ENCODE peak calls at places on chromosomes 11 and 22, in six cellular contexts. M, N, H, J, Y and S are unnamed samples.

GRCh38 chr11:2303627-2304155 is 1.9 kb downstream of the TSPAN32 start:
- DNase-seq in M (peak), N (no peak), H (no peak), J (peak), Y (no peak), S (no peak)

GRCh38 chr11:125950696-125951645 is 5.1 kb downstream of the VSIG10L2 start:
- DNase-seq in M (no peak), N (no peak), H (no peak), J (no peak), Y (no peak), S (peak)

GRCh38 chr11:394034-394857 is at the start of gene PKP3:
- DNase-seq in M (no peak), N (no peak), H (no peak), J (peak), Y (no peak), S (no peak)

GRCh38 chr22:48254311-48254873 is 1491.9 kb downstream of the TBC1D22A start:
- DNase-seq in M (no peak), N (no peak), H (no peak), J (no peak), Y (no peak), S (no peak)

GRCh38 chr22:44940121-44940520 is 69.7 kb downstream of the PHF21B start:
- DNase-seq in M (no peak), N (no peak), H (no peak), J (no peak), Y (no peak), S (no peak)

GRCh38 chr11:102522332-102523207 is 8.0 kb downstream of the MMP7 start:
- DNase-seq in M (no peak), N (no peak), H (no peak), J (no peak), Y (no peak), S (no peak)

GRCh38 chr22:20431520-20432237 is 5.9 kb downstream of the SCARF2 start:
- DNase-seq in M (no peak), N (no peak), H (no peak), J (no peak), Y (no peak), S (no peak)

GRCh38 chr22:42863349-42863911 is 6.4 kb upstream of the ARFGAP3 start:
- DNase-seq in M (no peak), N (no peak), H (peak), J (no peak), Y (no peak), S (peak)

GRCh38 chr11:14973621-14974020 is 1.5 kb upstream of the CALCA start:
- DNase-seq in M (peak), N (no peak), H (no peak), J (no peak), Y (peak), S (no peak)

GRCh38 chr22:23521442-23522113 is 58.5 kb downstream of the IGLL1 start:
- DNase-seq in M (peak), N (peak), H (peak), J (peak), Y (peak), S (peak)

GRCh38 chr11:124793466-124794278 is 6.5 kb downstream of the MSANTD2 start:
- DNase-seq in M (peak), N (no peak), H (no peak), J (no peak), Y (peak), S (peak)

GRCh38 chr22:42932857-42933782 is 76.0 kb upstream of the ARFGAP3 start:
- DNase-seq in M (no peak), N (no peak), H (no peak), J (no peak), Y (no peak), S (no peak)

GRCh38 chr22:29270475-29271271 is 2.6 kb downstream of the EWSR1 start:
- DNase-seq in M (no peak), N (no peak), H (peak), J (no peak), Y (no peak), S (no peak)

GRCh38 chr11:130897262-130898182 is 18.8 kb downstream of the SNX19 start:
- DNase-seq in M (no peak), N (no peak), H (peak), J (peak), Y (no peak), S (peak)
- H3K4me3 ChIP-seq in M (no peak), N (no peak), H (no peak), J (no peak), Y (no peak), S (no peak)

DNA sequence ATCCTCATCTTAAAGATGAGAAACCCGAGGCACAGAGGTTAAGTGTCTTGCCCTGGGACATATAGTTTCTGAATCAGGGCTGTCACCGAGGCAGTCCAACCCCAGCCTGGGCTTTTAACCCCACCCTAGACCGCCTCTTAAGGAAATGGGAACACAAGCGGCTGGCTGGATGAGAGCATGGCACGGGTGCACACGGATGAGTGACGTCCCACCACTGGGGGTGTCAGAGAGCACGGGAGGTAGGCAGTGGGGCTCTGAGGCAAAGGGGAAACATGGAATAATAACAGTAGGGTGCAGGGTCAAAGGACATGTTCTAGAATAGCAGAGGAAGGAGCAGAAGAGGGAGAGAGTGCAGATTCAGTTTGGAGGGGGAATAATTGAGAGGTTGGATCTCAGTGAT is 22.3 kb downstream of the PPFIBP2 start:
- DNase-seq in M (peak), N (no peak), H (no peak), J (no peak), Y (no peak), S (no peak)
- H3K4me3 ChIP-seq in M (no peak), N (no peak), H (no peak), J (no peak), Y (no peak), S (no peak)

GRCh38 chr11:65571420-65571819 is 918 bp upstream of the FAM89B start:
- DNase-seq in M (no peak), N (no peak), H (no peak), J (no peak), Y (no peak), S (no peak)
- H3K4me3 ChIP-seq in M (peak), N (peak), H (peak), J (peak), Y (peak), S (peak)

GRCh38 chr11:59557940-59558643 is 46.8 kb downstream of the OR4D9 start:
- DNase-seq in M (no peak), N (no peak), H (no peak), J (no peak), Y (no peak), S (no peak)
- H3K4me3 ChIP-seq in M (peak), N (peak), H (peak), J (no peak), Y (no peak), S (peak)

GRCh38 chr11:42806191-42806590 is 505.6 kb upstream of the API5 start:
- DNase-seq in M (no peak), N (no peak), H (no peak), J (no peak), Y (no peak), S (no peak)
- H3K4me3 ChIP-seq in M (no peak), N (no peak), H (no peak), J (no peak), Y (no peak), S (no peak)

GRCh38 chr11:13183094-13183825 is 94.3 kb upstream of the BMAL1 start:
- DNase-seq in M (peak), N (peak), H (peak), J (no peak), Y (peak), S (peak)
- H3K4me3 ChIP-seq in M (no peak), N (no peak), H (peak), J (peak), Y (no peak), S (peak)